ENCODE peak calls at places on chromosomes 13 and 19, in nine cellular contexts. X, R, Z, S, U, T, C, N and Y are unnamed samples.

GRCh38 chr13:29227560-29227959 is 367.9 kb downstream of the SLC7A1 start:
- DNase-seq in C (no peak), U (no peak), R (no peak), N (no peak), T (no peak), S (no peak), X (no peak), Z (no peak), Y (no peak)

GRCh38 chr19:35373492-35373891 is 2.6 kb downstream of the GPR42 start:
- DNase-seq in N (no peak), Z (no peak), T (no peak), C (no peak), S (no peak), R (no peak), U (no peak), X (no peak), Y (no peak)

GRCh38 chr13:40578055-40578454 is 88.4 kb downstream of the FOXO1 start:
- DNase-seq in C (no peak), N (no peak), X (no peak), T (no peak), S (no peak), R (no peak), U (no peak), Z (no peak), Y (no peak)

GRCh38 chr19:19147344-19147743 is 9.1 kb upstream of the TMEM161A start:
- DNase-seq in U (no peak), X (no peak), S (no peak), Z (no peak), T (no peak), R (no peak), N (no peak), C (no peak), Y (no peak)

GRCh38 chr13:98345103-98345899 is 168.2 kb upstream of the RNF113B start:
- DNase-seq in U (no peak), Z (no peak), S (no peak), T (no peak), X (no peak), C (no peak), R (peak), N (no peak), Y (no peak)

GRCh38 chr19:49954092-49954825 is 6.7 kb downstream of the SIGLEC11 start:
- DNase-seq in C (no peak), X (no peak), N (no peak), R (no peak), U (no peak), T (no peak), S (no peak), Z (no peak), Y (no peak)

GRCh38 chr13:97329331-97329730 is 104.6 kb upstream of the RAP2A start:
- DNase-seq in N (no peak), S (no peak), U (no peak), C (no peak), R (no peak), X (no peak), Z (no peak), T (no peak), Y (no peak)

GRCh38 chr13:112746044-112746443 is 56.2 kb downstream of the ATP11A start:
- DNase-seq in R (no peak), C (no peak), T (no peak), U (no peak), Z (no peak), X (peak), N (no peak), S (no peak), Y (no peak)

GRCh38 chr19:3106509-3107141 is 12.5 kb downstream of the GNA11 start:
- DNase-seq in U (no peak), X (no peak), T (no peak), R (no peak), Z (no peak), S (no peak), N (no peak), C (no peak), Y (no peak)

GRCh38 chr19:56253737-56254136 is 18.8 kb upstream of the EDDM13 start:
- DNase-seq in C (no peak), U (no peak), X (no peak), Z (no peak), T (peak), N (peak), R (no peak), S (no peak), Y (no peak)

GRCh38 chr13:112740502-112741131 is 50.8 kb downstream of the ATP11A start:
- DNase-seq in N (no peak), Z (no peak), T (peak), U (peak), R (peak), S (no peak), X (peak), C (peak), Y (peak)

GRCh38 chr13:105442040-105442439 is 1093.4 kb downstream of the EFNB2 start:
- DNase-seq in T (no peak), C (no peak), X (no peak), R (no peak), Z (no peak), U (no peak), N (no peak), S (no peak), Y (no peak)

GRCh38 chr13:31209172-31209818 is 9.5 kb downstream of the B3GLCT start:
- DNase-seq in X (no peak), Z (no peak), N (peak), R (peak), S (peak), U (peak), T (no peak), C (no peak), Y (no peak)

GRCh38 chr13:89375839-89376238 is 1704.7 kb downstream of the SLITRK5 start:
- DNase-seq in U (no peak), C (no peak), X (no peak), Z (no peak), S (no peak), T (peak), N (no peak), R (no peak), Y (no peak)

GRCh38 chr13:107441279-107441678 is 774.1 kb downstream of the LIG4 start:
- DNase-seq in R (no peak), X (no peak), S (no peak), Z (no peak), T (peak), C (no peak), U (no peak), N (no peak), Y (no peak)

GRCh38 chr19:57632987-57633831 is at the start of gene ZNF211:
- DNase-seq in N (peak), S (peak), U (peak), Z (peak), C (peak), R (peak), T (peak), X (peak), Y (peak)

GRCh38 chr19:57016491-57016890 is 103.3 kb upstream of the USP29 start:
- DNase-seq in U (no peak), X (no peak), Z (no peak), N (no peak), T (no peak), C (no peak), S (no peak), R (no peak), Y (no peak)

GRCh38 chr13:75180805-75181455 is 301.0 kb downstream of the TBC1D4 start:
- DNase-seq in R (no peak), N (no peak), U (no peak), Z (no peak), C (no peak), X (no peak), S (no peak), T (no peak), Y (no peak)

GRCh38 chr13:105721056-105721455 is 814.4 kb downstream of the EFNB2 start:
- DNase-seq in X (no peak), C (no peak), R (no peak), U (no peak), S (no peak), N (no peak), T (no peak), Z (no peak), Y (no peak)

GRCh38 chr19:8158411-8159074 is 9.2 kb upstream of the FBN3 start:
- DNase-seq in U (peak), T (peak), R (peak), N (peak), X (no peak), Z (no peak), S (peak), C (peak), Y (no peak)

GRCh38 chr19:18145391-18145999 is 7.5 kb upstream of the PIK3R2 start:
- DNase-seq in X (no peak), T (no peak), N (no peak), Z (no peak), C (no peak), U (no peak), S (no peak), R (no peak), Y (no peak)

GRCh38 chr13:30766957-30767603 is 31.7 kb downstream of the ALOX5AP start:
- DNase-seq in N (no peak), T (no peak), R (no peak), Z (no peak), X (no peak), U (no peak), S (no peak), C (no peak), Y (no peak)

GRCh38 chr19:47704024-47704423 is 9.2 kb upstream of the EHD2 start:
- DNase-seq in C (no peak), U (no peak), S (no peak), X (no peak), N (no peak), R (no peak), T (peak), Z (no peak), Y (no peak)

GRCh38 chr19:53884256-53884655 is 2.3 kb downstream of the PRKCG start:
- DNase-seq in S (no peak), Z (no peak), U (no peak), X (no peak), C (no peak), R (no peak), N (no peak), T (no peak), Y (no peak)

GRCh38 chr19:50829801-50830200 is 3.6 kb downstream of the KLK15 start:
- DNase-seq in X (no peak), N (no peak), R (peak), S (peak), T (no peak), Z (no peak), C (no peak), U (no peak), Y (no peak)